ENCODE peak calls at places on chromosomes 12 and 14, in four cellular contexts. G is DMS79 treated with DMSO at 0.1 percent for 48 hours, U is B cell, L is AG08395. O is an unnamed sample.

GRCh38 chr14:24411468-24412454 is 13.0 kb downstream of the NYNRIN start:
- DNase-seq in U (peak), G (peak), L (peak), O (no peak)

GRCh38 chr14:106417224-106418049 is 891.1 kb downstream of the TMEM121 start:
- DNase-seq in U (peak), L (no peak), G (no peak), O (peak)

GRCh38 chr14:105944632-105945610 is 418.5 kb downstream of the TMEM121 start:
- DNase-seq in U (peak), L (no peak), G (peak), O (peak)

GRCh38 chr12:30610718-30611117 is 85.0 kb downstream of the IPO8 start:
- DNase-seq in L (no peak), G (no peak), U (no peak), O (no peak)

GRCh38 chr12:54701940-54702592 is 53.9 kb upstream of the DCD start:
- DNase-seq in U (peak), L (peak), G (no peak), O (no peak)

GRCh38 chr14:29243355-29243754 is 476.8 kb downstream of the FOXG1 start:
- DNase-seq in L (no peak), G (no peak), U (no peak), O (no peak)

GRCh38 chr12:52506858-52507715 is 13.1 kb downstream of the KRT5 start:
- DNase-seq in L (peak), U (no peak), G (no peak), O (peak)

GRCh38 chr12:75452675-75453330 is 27.8 kb upstream of the GLIPR1 start:
- DNase-seq in G (no peak), L (peak), U (no peak), O (no peak)

GRCh38 chr14:91202234-91202974 is 42.1 kb downstream of the GPR68 start:
- DNase-seq in L (peak), G (no peak), U (no peak), O (no peak)

GRCh38 chr12:75877588-75878381 is 153.8 kb downstream of the PHLDA1 start:
- DNase-seq in U (no peak), G (no peak), L (no peak), O (no peak)

GRCh38 chr14:98173291-98173690 is 1098.7 kb downstream of the BCL11B start:
- DNase-seq in L (no peak), U (no peak), G (no peak), O (no peak)

GRCh38 chr12:131140069-131140435 is 186.3 kb downstream of the ADGRD1 start:
- DNase-seq in U (no peak), L (no peak), G (no peak), O (no peak)

GRCh38 chr12:56941299-56942017 is 7.2 kb upstream of the SDR9C7 start:
- DNase-seq in L (peak), G (no peak), U (no peak), O (no peak)

GRCh38 chr14:59262717-59263469 is 74.4 kb downstream of the DAAM1 start:
- DNase-seq in U (no peak), L (no peak), G (no peak), O (no peak)

GRCh38 chr14:24913746-24914145 is 136.2 kb downstream of the STXBP6 start:
- DNase-seq in L (no peak), U (no peak), G (no peak), O (no peak)

GRCh38 chr14:51319181-51319597 is 79.1 kb downstream of the TMX1 start:
- DNase-seq in L (no peak), G (peak), U (no peak), O (no peak)

GRCh38 chr12:86376052-86376451 is 119.9 kb upstream of the MGAT4C start:
- DNase-seq in G (no peak), L (no peak), U (no peak), O (no peak)

GRCh38 chr12:79658221-79658620 is 32.5 kb downstream of the PAWR start:
- DNase-seq in L (peak), U (no peak), G (no peak), O (no peak)

GRCh38 chr14:88212691-88213090 is 110.4 kb downstream of the KCNK10 start:
- DNase-seq in G (no peak), U (no peak), L (no peak), O (no peak)

GRCh38 chr12:113960030-113960429 is 6.1 kb downstream of the RBM19 start:
- DNase-seq in L (no peak), U (no peak), G (no peak), O (no peak)

GRCh38 chr14:34833545-34834523 is 41.3 kb downstream of the BAZ1A start:
- DNase-seq in L (no peak), G (no peak), U (no peak), O (no peak)

GRCh38 chr12:3747976-3748619 is 4.8 kb downstream of the CRACR2A start:
- DNase-seq in U (no peak), G (no peak), L (no peak), O (no peak)

GRCh38 chr14:98101323-98101722 is 1170.7 kb downstream of the BCL11B start:
- DNase-seq in G (no peak), U (no peak), L (no peak), O (no peak)

GRCh38 chr14:95260537-95261440 is 58.9 kb downstream of the CLMN start:
- DNase-seq in L (no peak), G (no peak), U (no peak), O (no peak)

GRCh38 chr14:99802301-99803105 is 9.3 kb downstream of the EML1 start:
- DNase-seq in G (peak), L (no peak), U (no peak), O (no peak)

GRCh38 chr14:106174206-106174605 is 647.8 kb downstream of the TMEM121 start:
- DNase-seq in U (no peak), L (no peak), G (no peak), O (no peak)

GRCh38 chr14:29805415-29806123 is 122.1 kb downstream of the PRKD1 start:
- DNase-seq in L (peak), G (peak), U (no peak), O (peak)

GRCh38 chr12:87086118-87086891 is 830.1 kb upstream of the MGAT4C start:
- DNase-seq in G (no peak), L (no peak), U (no peak), O (peak)

GRCh38 chr12:22415342-22416309 is 81.1 kb upstream of the ST8SIA1 start:
- DNase-seq in G (peak), U (no peak), L (no peak), O (no peak)

GRCh38 chr12:120485914-120486881 is 9.7 kb upstream of the DYNLL1 start:
- DNase-seq in U (no peak), L (no peak), G (no peak), O (no peak)

O was measured in Panc1.